ENCODE peak calls at places on chromosome X, in seven cellular contexts. P, N, Z, Y, A, O and Q are unnamed samples.

GRCh38 chrX:49995021-49995731 is 72.8 kb downstream of the CLCN5 start:
- DNase-seq in P (no peak), O (no peak), Y (no peak), Z (no peak), A (peak), N (peak), Q (no peak)

GRCh38 chrX:84240848-84241565 is 53.0 kb upstream of the RPS6KA6 start:
- DNase-seq in A (no peak), Z (no peak), P (no peak), O (no peak), N (no peak), Y (no peak), Q (no peak)

GRCh38 chrX:38578152-38578551 is 16.8 kb downstream of the TSPAN7 start:
- DNase-seq in O (no peak), N (no peak), Y (no peak), A (no peak), P (no peak), Z (no peak), Q (no peak)

GRCh38 chrX:1139101-1139500 is 73.3 kb downstream of the CRLF2 start:
- DNase-seq in N (no peak), P (no peak), O (no peak), Z (peak), Y (no peak), A (no peak), Q (no peak)

GRCh38 chrX:13452283-13452682 is 117.1 kb upstream of the EGFL6 start:
- DNase-seq in A (no peak), O (no peak), Z (no peak), Y (no peak), P (no peak), N (no peak), Q (peak)

GRCh38 chrX:2351999-2352995 is 148.5 kb downstream of the DHRSX start:
- DNase-seq in O (no peak), P (no peak), Y (no peak), A (no peak), N (peak), Z (peak), Q (no peak)

GRCh38 chrX:2933125-2933900 is 4.2 kb upstream of the ARSD start:
- DNase-seq in Z (no peak), A (no peak), O (no peak), Y (no peak), N (no peak), P (no peak), Q (no peak)

GRCh38 chrX:10176121-10177003 is 19.6 kb downstream of the CLCN4 start:
- DNase-seq in O (no peak), P (no peak), Z (no peak), A (no peak), N (no peak), Y (no peak), Q (no peak)

GRCh38 chrX:106300239-106300638 is 132.1 kb downstream of the PWWP3B start:
- DNase-seq in N (no peak), A (no peak), P (no peak), Z (no peak), O (no peak), Y (no peak), Q (no peak)

GRCh38 chrX:107324493-107325310 is 118.3 kb downstream of the DNAAF6 start:
- DNase-seq in P (peak), O (peak), Z (peak), Y (no peak), N (no peak), A (peak), Q (no peak)

GRCh38 chrX:101485212-101486064 is at the start of gene ARMCX4:
- DNase-seq in A (peak), Z (peak), N (peak), O (peak), Y (peak), P (peak), Q (peak)

GRCh38 chrX:22246620-22247019 is 26.1 kb upstream of the CBLL2 start:
- DNase-seq in Y (no peak), N (peak), Z (no peak), P (no peak), A (no peak), O (no peak), Q (no peak)

GRCh38 chrX:109839694-109840358 is 106.8 kb upstream of the ACSL4 start:
- DNase-seq in P (no peak), Y (no peak), Z (peak), N (no peak), O (no peak), A (no peak), Q (peak)
- TF ChIP-seq CTCF in P (no peak), Y (no peak), Z (peak), N (no peak), O (no peak), A (peak), Q (no peak)

GRCh38 chrX:14964500-14964899 is 91.3 kb downstream of the MOSPD2 start:
- DNase-seq in A (no peak), Z (no peak), Y (no peak), O (no peak), N (peak), P (no peak), Q (no peak)
- TF ChIP-seq CTCF in A (peak), Z (no peak), Y (no peak), O (no peak), N (peak), P (no peak), Q (peak)

GRCh38 chrX:24024819-24025740 is 1.9 kb downstream of the KLHL15 start:
- DNase-seq in O (peak), Z (peak), N (peak), Y (peak), P (peak), A (peak), Q (peak)
- TF ChIP-seq CTCF in O (no peak), Z (peak), N (peak), Y (peak), P (no peak), A (no peak), Q (no peak)

DNA sequence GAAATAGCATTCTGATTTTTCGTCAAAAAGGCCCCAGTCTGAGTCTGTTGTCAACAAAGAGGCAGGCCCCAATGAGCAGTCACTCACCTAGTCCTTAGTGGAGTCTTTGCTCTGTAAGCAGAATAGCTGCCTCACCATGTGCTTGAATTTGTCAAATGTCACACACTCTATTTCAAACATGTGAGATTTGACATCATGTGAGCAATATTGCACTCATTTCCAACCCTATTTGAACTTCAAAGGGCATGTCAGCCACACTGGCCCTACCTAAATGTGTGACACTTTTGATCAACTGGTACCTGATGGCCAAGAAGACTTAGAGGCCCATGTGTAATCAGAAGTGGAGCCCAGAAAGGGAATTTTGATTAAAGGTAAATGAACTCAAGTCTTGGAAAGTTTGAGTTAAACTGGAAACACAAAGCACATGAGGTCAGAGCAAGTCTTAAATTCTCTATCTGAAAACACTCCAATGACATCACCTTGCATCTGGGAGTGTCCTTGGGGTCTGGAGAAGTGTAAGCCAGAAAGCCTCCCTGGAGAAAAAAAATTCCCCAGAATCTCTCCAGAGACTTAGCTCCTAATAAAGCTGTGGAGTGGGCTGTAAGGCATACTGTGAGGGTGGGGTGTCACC is 59.5 kb upstream of the PLAC1 start:
- DNase-seq in Z (no peak), O (no peak), P (no peak), A (no peak), Y (no peak), N (peak), Q (no peak)
- TF ChIP-seq CTCF in Z (no peak), O (no peak), P (no peak), A (no peak), Y (no peak), N (no peak), Q (no peak)

DNA sequence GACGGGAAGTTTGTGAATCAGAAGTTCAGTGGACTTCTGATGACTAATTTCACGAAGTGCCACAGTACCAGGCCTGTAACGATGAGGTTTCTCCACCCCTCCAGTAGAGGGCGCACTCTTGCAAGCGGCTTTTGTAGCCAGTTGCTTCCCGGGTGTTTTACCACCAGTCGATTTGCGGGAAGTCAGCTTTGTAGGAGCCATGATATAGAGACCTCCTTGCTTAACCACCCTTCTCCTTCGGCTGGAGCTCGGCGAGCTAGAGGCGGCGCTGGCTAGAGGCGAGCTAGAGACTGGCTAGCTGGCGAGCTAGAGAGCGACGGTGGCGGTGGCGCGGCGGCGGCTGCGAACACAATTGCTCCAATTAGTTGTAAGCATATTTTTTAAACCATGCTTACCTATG is 72.0 kb downstream of the IL1RAPL1 start:
- DNase-seq in O (no peak), N (no peak), P (no peak), A (no peak), Z (peak), Y (no peak), Q (no peak)
- TF ChIP-seq CTCF in O (peak), N (no peak), P (no peak), A (peak), Z (peak), Y (no peak), Q (no peak)

DNA sequence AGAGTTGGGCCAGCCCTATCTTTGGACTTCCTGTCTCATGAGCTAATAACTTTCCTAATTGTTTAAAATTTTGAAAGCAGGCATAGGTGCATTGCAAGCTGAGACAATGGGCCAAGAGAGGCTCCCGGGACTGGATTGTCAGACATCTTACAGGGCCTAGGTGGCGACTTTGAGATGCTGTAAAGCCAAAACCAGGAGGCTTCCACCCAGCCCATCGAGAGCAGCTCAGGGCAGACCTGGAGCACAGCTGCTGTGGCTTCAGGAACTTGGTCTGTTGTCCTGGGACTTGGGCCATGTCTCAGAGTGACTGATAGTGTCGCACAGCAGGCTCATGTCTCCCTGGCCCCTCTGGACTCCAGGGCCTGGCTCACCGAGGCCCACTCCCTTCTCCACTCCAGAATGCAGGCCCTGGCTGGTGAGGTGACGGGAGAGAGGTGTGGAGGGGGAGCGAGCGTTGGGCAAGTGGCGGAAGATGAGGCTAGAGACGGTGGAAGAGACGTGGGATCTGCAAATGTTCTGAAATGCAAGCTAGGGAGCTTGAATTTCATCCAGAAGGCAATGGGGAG is 24.1 kb upstream of the MTM1 start:
- DNase-seq in Y (no peak), O (no peak), Z (peak), A (peak), P (no peak), N (peak), Q (no peak)
- TF ChIP-seq CTCF in Y (no peak), O (no peak), Z (peak), A (no peak), P (no peak), N (peak), Q (no peak)

DNA sequence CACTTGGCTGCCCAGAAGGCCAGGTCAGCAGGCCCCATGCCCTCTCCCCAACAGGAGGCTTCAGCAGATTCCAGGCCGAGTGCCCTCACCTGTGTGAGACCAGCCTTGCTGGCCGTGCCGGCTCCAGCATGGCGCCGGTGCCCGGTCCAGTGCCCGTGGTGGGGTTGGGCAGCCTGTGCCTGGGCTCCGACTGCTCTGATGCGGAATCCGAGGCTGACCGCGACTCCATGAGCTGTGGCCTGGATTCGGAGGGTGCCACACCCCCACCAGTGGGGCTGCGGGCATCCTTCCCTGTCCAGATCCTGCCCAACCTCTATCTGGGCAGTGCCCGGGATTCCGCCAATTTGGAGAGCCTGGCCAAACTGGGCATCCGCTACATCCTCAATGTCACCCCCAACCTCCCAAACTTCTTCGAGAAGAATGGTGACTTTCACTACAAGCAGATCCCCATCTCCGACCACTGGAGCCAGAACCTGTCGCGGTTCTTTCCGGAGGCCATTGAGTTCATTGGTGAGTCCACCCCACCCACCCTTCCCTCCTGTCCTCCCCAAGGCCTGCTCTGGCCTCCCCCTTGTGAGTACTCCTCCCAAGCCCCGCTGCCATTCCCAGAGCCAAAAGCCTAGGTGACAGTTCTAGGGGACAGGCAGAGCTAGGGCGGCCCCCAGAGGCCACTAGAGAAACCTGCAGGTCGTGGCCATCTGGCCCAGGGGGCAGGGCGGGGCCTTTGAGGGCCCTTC is 2.3 kb downstream of the DUSP9 start:
- DNase-seq in A (peak), Z (peak), P (peak), N (no peak), Y (no peak), O (peak), Q (no peak)
- TF ChIP-seq CTCF in A (peak), Z (peak), P (no peak), N (peak), Y (no peak), O (peak), Q (peak)

DNA sequence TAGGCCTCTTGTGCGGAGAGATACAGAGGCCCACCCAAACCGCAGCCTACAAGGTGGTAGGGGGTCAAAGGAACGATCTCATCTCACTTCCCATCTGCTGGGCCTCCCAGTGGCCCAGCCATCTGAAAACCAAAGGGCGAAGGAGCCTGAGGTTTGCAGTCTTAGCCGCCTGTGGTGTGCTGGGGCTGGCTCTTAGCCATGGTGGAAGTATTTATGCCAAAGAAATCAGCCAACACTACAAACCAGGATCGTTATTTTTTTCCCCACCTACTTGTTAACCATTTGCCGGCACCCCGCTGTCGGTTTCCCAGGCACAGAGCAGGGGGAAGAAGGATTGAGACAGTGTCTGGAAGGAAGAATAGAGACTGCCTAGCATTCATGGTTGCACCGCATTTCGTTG is 30.9 kb upstream of the CDKL5 start:
- DNase-seq in N (no peak), A (no peak), O (no peak), Z (no peak), P (no peak), Y (no peak), Q (no peak)
- TF ChIP-seq CTCF in N (no peak), A (no peak), O (no peak), Z (no peak), P (no peak), Y (no peak), Q (no peak)

DNA sequence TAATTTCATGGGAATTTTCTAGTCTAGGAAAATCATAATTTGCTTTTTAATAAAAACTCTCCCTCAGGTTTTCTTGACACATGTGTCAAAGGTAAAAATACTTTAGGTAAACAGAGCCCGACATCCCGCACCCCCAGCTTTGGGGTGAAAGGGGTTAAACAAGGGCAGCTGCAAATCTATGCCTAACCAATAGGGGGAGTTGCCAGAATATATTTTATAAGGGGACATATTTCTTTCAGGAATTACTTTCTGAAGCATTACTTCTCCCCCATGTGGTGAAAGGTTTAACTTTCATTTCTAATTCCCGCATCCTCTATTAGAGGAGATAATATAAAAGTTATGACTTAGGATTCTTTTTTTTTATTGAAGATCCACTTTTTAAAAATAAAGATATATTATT is 53.9 kb upstream of the HEPH start:
- DNase-seq in N (no peak), Y (no peak), A (peak), Z (peak), O (no peak), P (no peak), Q (no peak)
- TF ChIP-seq CTCF in N (peak), Y (no peak), A (peak), Z (peak), O (peak), P (no peak), Q (peak)

GRCh38 chrX:18674417-18674787 is 2.5 kb upstream of the RS1 start:
- DNase-seq in N (no peak), Y (no peak), O (peak), P (peak), A (no peak), Z (peak), Q (peak)

GRCh38 chrX:18677140-18677834 is 5.4 kb upstream of the RS1 start:
- DNase-seq in P (no peak), A (no peak), Z (no peak), O (no peak), N (no peak), Y (no peak), Q (no peak)

GRCh38 chrX:18674788-18675735 is 3.2 kb upstream of the RS1 start:
- DNase-seq in N (peak), Y (peak), O (peak), P (peak), Z (peak), A (peak), Q (peak)

GRCh38 chrX:18676050-18676449 is 4.1 kb upstream of the RS1 start:
- DNase-seq in A (no peak), P (no peak), Z (peak), O (no peak), N (no peak), Y (no peak), Q (no peak)

GRCh38 chrX:18676470-18676869 is 4.6 kb upstream of the RS1 start:
- DNase-seq in N (no peak), Z (peak), A (peak), O (peak), P (no peak), Y (no peak), Q (no peak)
- TF ChIP-seq CTCF in N (no peak), Z (peak), A (peak), O (peak), P (peak), Y (no peak), Q (peak)